ENCODE peak calls at places on chromosomes 13 and 19, in seven cellular contexts. R is GM12878, B is SK-N-SH, E is HCT116, M is K562, C is H1, F is HepG2. S is an unnamed sample.

GRCh38 chr19:17309962-17310461 is 649 bp downstream of the DDA1 start:
- DNase-seq in R (no peak), M (no peak), F (no peak), E (no peak), B (no peak), C (no peak), S (no peak)

GRCh38 chr19:44869728-44870470 is 21.2 kb upstream of the TOMM40 start:
- DNase-seq in R (no peak), B (no peak), C (no peak), E (no peak), F (no peak), M (no peak), S (no peak)

GRCh38 chr19:5955638-5955935 is 22.4 kb downstream of the RANBP3 start:
- DNase-seq in M (no peak), B (no peak), F (no peak), R (no peak), C (no peak), E (no peak), S (no peak)

GRCh38 chr19:41218615-41219507 is at the start of gene AXL:
- DNase-seq in E (peak), M (no peak), C (peak), R (no peak), B (peak), F (peak), S (peak)

GRCh38 chr13:20303636-20304035 is 71.5 kb upstream of the GJB6 start:
- DNase-seq in E (no peak), F (no peak), M (no peak), B (no peak), R (no peak), C (no peak), S (no peak)

GRCh38 chr13:67106502-67107057 is 123.6 kb downstream of the PCDH9 start:
- DNase-seq in F (no peak), R (no peak), E (no peak), C (no peak), M (no peak), B (no peak), S (no peak)

GRCh38 chr13:28171266-28171665 is 32.9 kb downstream of the PAN3 start:
- DNase-seq in C (no peak), R (no peak), F (no peak), M (no peak), E (no peak), B (no peak), S (no peak)

GRCh38 chr13:50529154-50529882 is 314.2 kb downstream of the DLEU7 start:
- DNase-seq in C (no peak), E (peak), B (peak), M (peak), F (no peak), R (no peak), S (no peak)

GRCh38 chr13:89401209-89401810 is 1730.1 kb downstream of the SLITRK5 start:
- DNase-seq in C (no peak), M (no peak), B (no peak), R (no peak), E (no peak), F (no peak), S (no peak)

GRCh38 chr19:13825489-13826475 is 30.5 kb downstream of the ZSWIM4 start:
- DNase-seq in B (peak), F (no peak), C (no peak), R (no peak), M (peak), E (no peak), S (no peak)

GRCh38 chr19:10290439-10290875 is 705 bp downstream of the ICAM5 start:
- DNase-seq in B (no peak), E (no peak), C (no peak), R (no peak), F (no peak), M (peak), S (no peak)

GRCh38 chr13:101556676-101557121 is 104.2 kb downstream of the ITGBL1 start:
- DNase-seq in F (no peak), E (no peak), M (no peak), B (peak), C (no peak), R (no peak), S (no peak)

GRCh38 chr13:25688524-25688923 is 316.8 kb downstream of the ATP8A2 start:
- DNase-seq in R (no peak), M (no peak), C (no peak), E (no peak), B (no peak), F (no peak), S (no peak)

GRCh38 chr13:25691654-25692053 is 319.9 kb downstream of the ATP8A2 start:
- DNase-seq in B (no peak), R (no peak), M (no peak), F (no peak), E (no peak), C (no peak), S (no peak)

GRCh38 chr13:25690582-25690981 is 318.8 kb downstream of the ATP8A2 start:
- DNase-seq in E (no peak), C (no peak), R (no peak), B (no peak), M (no peak), F (no peak), S (no peak)

GRCh38 chr13:25689539-25689938 is 317.8 kb downstream of the ATP8A2 start:
- DNase-seq in E (no peak), M (no peak), R (no peak), C (no peak), B (no peak), F (no peak), S (no peak)

GRCh38 chr13:25692156-25692555 is 320.4 kb downstream of the ATP8A2 start:
- DNase-seq in R (no peak), M (no peak), C (no peak), B (no peak), E (no peak), F (no peak), S (no peak)
- TF ChIP-seq YY1 in R (no peak), M (no peak), C (no peak), B (no peak), E (no peak), F (no peak), S (no peak)

DNA sequence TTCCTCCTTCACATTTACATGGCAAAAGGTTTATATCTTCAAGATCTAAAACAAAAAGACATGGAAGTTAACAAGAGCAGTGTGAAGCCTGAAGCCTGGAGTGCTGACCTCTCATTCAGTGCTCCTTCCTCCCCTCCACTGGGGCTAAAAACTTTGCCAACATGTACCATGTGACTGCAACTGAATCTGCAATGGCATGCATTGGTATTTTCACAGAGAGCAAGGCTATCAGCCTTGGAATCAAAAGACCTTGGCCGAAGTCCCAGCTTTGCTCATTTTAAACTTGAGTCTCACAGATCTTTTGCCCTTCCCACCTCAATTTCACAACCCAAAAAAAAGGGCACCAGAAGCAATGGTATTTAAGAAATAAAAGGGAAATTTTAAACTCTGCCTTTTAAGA is 325.1 kb downstream of the DCT start:
- DNase-seq in M (no peak), R (no peak), B (no peak), F (peak), C (no peak), E (no peak), S (no peak)
- TF ChIP-seq YY1 in M (no peak), R (no peak), B (no peak), F (no peak), C (no peak), E (no peak), S (no peak)

GRCh38 chr19:18339703-18340102 is 695 bp upstream of the PGPEP1 start:
- DNase-seq in B (peak), R (no peak), C (no peak), M (peak), E (no peak), F (no peak), S (no peak)

GRCh38 chr19:18342090-18342632 is 1.8 kb downstream of the PGPEP1 start:
- DNase-seq in F (no peak), C (no peak), M (no peak), B (no peak), E (no peak), R (no peak), S (no peak)

GRCh38 chr19:18340237-18340989 is at the start of gene PGPEP1:
- DNase-seq in B (peak), E (no peak), M (peak), C (no peak), R (no peak), F (no peak), S (no peak)

GRCh38 chr19:18338471-18339001 is 1.9 kb upstream of the PGPEP1 start:
- DNase-seq in F (no peak), C (no peak), M (no peak), R (no peak), E (no peak), B (no peak), S (no peak)

GRCh38 chr19:18340990-18341868 is 831 bp downstream of the PGPEP1 start:
- DNase-seq in R (no peak), C (no peak), E (no peak), M (peak), F (peak), B (peak), S (no peak)
- TF ChIP-seq YY1 in R (no peak), C (no peak), E (no peak), M (peak), F (no peak), B (no peak), S (no peak)

DNA sequence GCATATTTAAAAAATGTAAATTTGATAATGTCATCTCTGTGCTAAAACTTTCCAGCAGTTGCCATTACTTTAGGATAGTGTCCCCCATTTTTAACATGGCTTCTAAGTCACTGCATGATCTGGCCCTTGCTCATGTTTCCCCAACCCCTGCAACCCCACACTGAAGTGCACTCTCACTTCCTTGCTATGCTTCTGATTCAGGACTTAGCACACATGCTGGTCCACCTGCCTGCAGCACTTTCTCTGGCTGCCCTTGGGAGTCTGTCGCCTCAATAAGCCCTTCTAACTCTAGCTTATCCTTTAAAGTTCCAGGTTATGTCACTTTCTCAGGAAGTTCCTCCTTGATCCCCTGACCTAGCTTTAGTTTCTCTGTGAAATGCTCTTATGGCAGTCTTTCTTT is 241.0 kb downstream of the POSTN start:
- DNase-seq in F (no peak), E (no peak), M (no peak), C (no peak), B (no peak), R (no peak), S (no peak)
- TF ChIP-seq YY1 in F (no peak), E (no peak), M (no peak), C (no peak), B (no peak), R (no peak), S (no peak)

DNA sequence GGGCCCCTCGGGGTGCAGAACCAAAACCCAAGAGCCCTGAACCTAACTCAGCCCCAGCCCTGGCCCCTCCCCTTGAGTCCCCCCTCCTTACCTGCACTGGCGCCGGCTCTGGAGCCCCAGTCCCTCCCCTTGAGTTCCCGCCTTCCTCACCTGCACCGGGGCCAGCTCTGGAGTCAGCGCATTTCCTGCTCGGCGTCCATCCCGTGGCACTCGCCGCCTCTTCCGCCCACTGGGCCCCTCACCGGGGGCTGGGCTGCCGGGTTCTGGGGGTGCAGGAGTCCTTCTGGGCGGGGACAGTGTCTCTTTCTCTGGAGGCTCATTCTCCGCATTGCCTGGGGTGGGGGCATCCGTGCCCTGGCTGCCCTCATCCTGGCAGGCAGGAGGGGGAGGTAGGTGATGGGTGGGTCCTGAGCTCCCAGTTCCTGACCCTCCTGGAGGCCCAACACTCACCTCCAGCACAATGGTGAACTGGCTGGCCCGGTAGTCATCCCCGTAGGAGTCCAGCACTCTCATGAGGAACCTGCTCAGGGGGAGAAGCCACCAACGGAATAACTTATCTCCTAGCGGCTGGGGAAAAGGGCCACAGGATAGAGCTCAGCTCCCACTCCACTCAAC is 5.3 kb downstream of the NDUFA3 start:
- DNase-seq in R (no peak), F (no peak), C (no peak), E (no peak), B (no peak), M (no peak), S (no peak)
- TF ChIP-seq YY1 in R (no peak), F (no peak), C (no peak), E (no peak), B (no peak), M (no peak), S (no peak)

DNA sequence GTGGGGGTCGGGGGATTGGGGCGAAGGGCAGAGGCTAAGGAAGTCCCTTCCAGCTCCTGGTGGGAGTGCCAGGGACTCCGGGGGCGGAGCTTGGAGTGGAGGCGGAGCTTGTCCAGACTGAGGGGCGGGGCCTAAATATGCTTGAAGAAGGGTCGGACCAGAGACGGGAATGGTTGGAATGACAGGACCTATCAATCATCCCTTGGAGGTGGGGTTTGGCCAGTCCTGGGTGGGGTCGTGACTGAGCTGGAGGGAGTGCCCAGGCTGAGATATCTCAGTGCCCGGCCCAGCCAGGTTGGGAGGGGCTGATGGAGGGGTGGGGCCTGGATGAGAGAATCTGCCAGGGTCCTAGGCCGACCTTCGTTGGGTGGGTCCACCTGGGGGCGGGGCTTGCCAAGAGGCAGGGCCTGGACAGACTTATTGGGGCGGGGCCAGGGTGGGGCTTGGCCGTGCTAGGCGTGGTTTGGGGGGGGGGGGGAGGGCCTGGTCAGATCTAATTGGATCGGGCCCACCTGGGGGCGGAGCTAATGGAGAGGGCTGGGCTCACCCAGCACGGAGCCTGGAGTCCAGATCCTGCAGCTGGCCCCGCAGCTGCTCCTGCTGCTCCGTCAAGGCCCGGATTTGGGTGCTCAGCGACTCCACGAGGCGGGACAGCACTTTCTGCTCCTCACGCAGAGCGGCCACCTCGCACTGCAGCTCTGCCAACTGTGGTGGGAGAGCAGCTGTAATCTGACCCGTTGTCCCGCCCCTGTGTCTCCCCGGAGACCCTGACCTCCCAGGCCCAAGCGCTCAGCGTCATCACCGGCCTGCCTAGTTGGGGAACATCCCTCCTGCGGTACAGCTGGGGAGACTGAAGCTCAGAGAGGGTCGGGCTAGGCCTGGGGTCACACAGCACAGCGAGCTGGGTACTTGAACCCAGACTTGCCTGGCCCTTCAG is 2.6 kb upstream of the WIZ start:
- DNase-seq in M (peak), B (peak), F (peak), C (peak), R (no peak), E (peak), S (peak)
- TF ChIP-seq YY1 in M (no peak), B (no peak), F (no peak), C (no peak), R (no peak), E (no peak), S (no peak)